ENCODE peak calls at places on chromosomes 7 and 10, in eight cellular contexts. I is GM13976; D is cardiac muscle cell; U is sciatic nerve; Y is ACHN; K is H1; S is IMR-90; Z is effector memory CD8-positive, alpha-beta T cell. V is an unnamed sample.

GRCh38 chr7:93160410-93160809 is 12.2 kb upstream of the SAMD9L start:
- DNase-seq in I (no peak), D (no peak), U (no peak), Y (no peak), K (no peak), S (peak), Z (no peak), V (no peak)

GRCh38 chr10:31820096-31820495 is 108.5 kb downstream of the ARHGAP12 start:
- DNase-seq in I (no peak), D (no peak), U (no peak), Y (no peak), K (no peak), S (no peak), Z (no peak), V (no peak)

GRCh38 chr7:117621075-117621474 is 141.2 kb downstream of the CFTR start:
- DNase-seq in I (no peak), D (no peak), U (no peak), Y (no peak), K (no peak), S (peak), Z (no peak), V (no peak)

GRCh38 chr7:135508853-135509588 is 881 bp downstream of the CNOT4 start:
- DNase-seq in I (peak), D (peak), U (no peak), Y (peak), K (no peak), S (peak), Z (peak), V (peak)

GRCh38 chr7:157445956-157446295 is 109.1 kb downstream of the DNAJB6 start:
- DNase-seq in I (no peak), D (no peak), U (peak), Y (no peak), K (no peak), S (no peak), Z (no peak), V (no peak)

GRCh38 chr10:77881222-77881621 is 45.3 kb downstream of the DLG5 start:
- DNase-seq in I (no peak), D (no peak), U (no peak), Y (no peak), K (no peak), S (no peak), Z (no peak), V (no peak)

GRCh38 chr10:132508497-132509443 is 28.8 kb upstream of the INPP5A start:
- DNase-seq in I (peak), D (no peak), U (peak), Y (no peak), K (no peak), S (no peak), Z (no peak), V (no peak)

GRCh38 chr7:82335927-82336326 is 107.7 kb downstream of the CACNA2D1 start:
- DNase-seq in I (no peak), D (peak), U (no peak), Y (peak), K (no peak), S (peak), Z (no peak), V (no peak)

GRCh38 chr7:101108330-101108857 is 18.5 kb upstream of the SERPINE1 start:
- DNase-seq in I (peak), D (no peak), U (no peak), Y (peak), K (no peak), S (no peak), Z (no peak), V (no peak)

GRCh38 chr7:46886669-46887374 is 695.1 kb downstream of the TNS3 start:
- DNase-seq in I (no peak), D (no peak), U (no peak), Y (no peak), K (no peak), S (no peak), Z (no peak), V (no peak)

GRCh38 chr7:140707132-140707531 is 10.6 kb downstream of the NDUFB2 start:
- DNase-seq in I (no peak), D (no peak), U (no peak), Y (no peak), K (no peak), S (no peak), Z (no peak), V (no peak)

GRCh38 chr10:74213571-74214162 is 62.6 kb downstream of the ADK start:
- DNase-seq in I (peak), D (peak), U (no peak), Y (peak), K (no peak), S (peak), Z (peak), V (peak)

GRCh38 chr7:102066476-102066875 is 220.2 kb upstream of the SH2B2 start:
- DNase-seq in I (no peak), D (no peak), U (no peak), Y (no peak), K (no peak), S (no peak), Z (no peak), V (no peak)

GRCh38 chr10:72688208-72688651 is 3.7 kb upstream of the MCU start:
- DNase-seq in I (no peak), D (no peak), U (no peak), Y (peak), K (no peak), S (peak), Z (no peak), V (no peak)

GRCh38 chr7:81769891-81770818 is at the start of gene HGF:
- DNase-seq in I (no peak), D (peak), U (peak), Y (peak), K (no peak), S (peak), Z (no peak), V (no peak)

GRCh38 chr10:12608761-12609160 is 259.4 kb downstream of the CAMK1D start:
- DNase-seq in I (no peak), D (no peak), U (no peak), Y (no peak), K (no peak), S (no peak), Z (no peak), V (no peak)

GRCh38 chr10:56068040-56068439 is 293.0 kb downstream of the ZWINT start:
- DNase-seq in I (no peak), D (no peak), U (no peak), Y (no peak), K (no peak), S (no peak), Z (no peak), V (no peak)

GRCh38 chr10:88281592-88282268 is 301.4 kb downstream of the RNLS start:
- DNase-seq in I (no peak), D (no peak), U (no peak), Y (peak), K (no peak), S (peak), Z (no peak), V (no peak)

GRCh38 chr7:41336981-41337380 is 365.9 kb downstream of the INHBA start:
- DNase-seq in I (no peak), D (no peak), U (no peak), Y (no peak), K (no peak), S (peak), Z (no peak), V (no peak)

GRCh38 chr7:33774762-33775523 is 130.4 kb upstream of the BMPER start:
- DNase-seq in I (no peak), D (peak), U (peak), Y (no peak), K (no peak), S (peak), Z (no peak), V (no peak)

GRCh38 chr7:150945171-150945852 is 32.8 kb downstream of the KCNH2 start:
- DNase-seq in I (no peak), D (no peak), U (peak), Y (no peak), K (no peak), S (no peak), Z (no peak), V (no peak)

GRCh38 chr7:43648725-43649406 is 66.0 kb downstream of the STK17A start:
- DNase-seq in I (peak), D (no peak), U (no peak), Y (peak), K (no peak), S (peak), Z (peak), V (peak)

GRCh38 chr7:22442887-22443369 is 57.1 kb downstream of the STEAP1B start:
- DNase-seq in I (no peak), D (no peak), U (no peak), Y (no peak), K (no peak), S (no peak), Z (no peak), V (no peak)

GRCh38 chr10:14056545-14057332 is 274.0 kb downstream of the FRMD4A start:
- DNase-seq in I (no peak), D (no peak), U (no peak), Y (no peak), K (peak), S (peak), Z (no peak), V (no peak)

GRCh38 chr7:132214452-132214851 is 361.8 kb downstream of the PLXNA4 start:
- DNase-seq in I (no peak), D (no peak), U (no peak), Y (no peak), K (no peak), S (no peak), Z (no peak), V (no peak)

GRCh38 chr7:40571796-40572195 is 437.0 kb downstream of the SUGCT start:
- DNase-seq in I (no peak), D (peak), U (no peak), Y (no peak), K (no peak), S (peak), Z (no peak), V (no peak)

GRCh38 chr10:102775973-102776669 is 32.4 kb downstream of the WBP1L start:
- DNase-seq in I (no peak), D (peak), U (peak), Y (no peak), K (no peak), S (peak), Z (no peak), V (peak)

GRCh38 chr7:23276381-23276780 is 22.8 kb upstream of the MALSU1 start:
- DNase-seq in I (no peak), D (no peak), U (no peak), Y (no peak), K (peak), S (no peak), Z (no peak), V (no peak)

GRCh38 chr10:28432210-28432676 is 100.7 kb upstream of the WAC start:
- DNase-seq in I (peak), D (peak), U (peak), Y (peak), K (peak), S (peak), Z (peak), V (peak)

GRCh38 chr10:98332623-98333269 is 64.8 kb upstream of the LOXL4 start:
- DNase-seq in I (no peak), D (no peak), U (no peak), Y (no peak), K (no peak), S (peak), Z (no peak), V (no peak)

GRCh38 chr7:73828107-73828803 is 2.5 kb upstream of the CLDN4 start:
- DNase-seq in I (peak), D (no peak), U (no peak), Y (peak), K (no peak), S (peak), Z (no peak), V (no peak)

GRCh38 chr7:80087051-80087767 is 47.4 kb upstream of the GNAI1 start:
- DNase-seq in I (no peak), D (no peak), U (no peak), Y (no peak), K (no peak), S (peak), Z (no peak), V (no peak)

GRCh38 chr10:122352817-122353525 is 21.5 kb upstream of the PLEKHA1 start:
- DNase-seq in I (no peak), D (no peak), U (no peak), Y (no peak), K (no peak), S (no peak), Z (no peak), V (no peak)

GRCh38 chr10:71893920-71894319 is 42.9 kb upstream of the PSAP start:
- DNase-seq in I (no peak), D (no peak), U (no peak), Y (no peak), K (no peak), S (no peak), Z (no peak), V (no peak)

GRCh38 chr10:37752309-37752875 is 105.0 kb downstream of the ZNF248 start:
- DNase-seq in I (no peak), D (no peak), U (no peak), Y (no peak), K (no peak), S (no peak), Z (no peak), V (no peak)

GRCh38 chr7:150668472-150668911 is 17.0 kb upstream of the GIMAP2 start:
- DNase-seq in I (peak), D (no peak), U (no peak), Y (no peak), K (no peak), S (no peak), Z (peak), V (peak)

GRCh38 chr7:17297243-17297642 is 1.2 kb upstream of the AHR start:
- DNase-seq in I (no peak), D (no peak), U (no peak), Y (peak), K (no peak), S (no peak), Z (no peak), V (no peak)

GRCh38 chr10:43955002-43955596 is 306.4 kb upstream of the ZNF32 start:
- DNase-seq in I (no peak), D (no peak), U (no peak), Y (no peak), K (no peak), S (no peak), Z (no peak), V (no peak)

V was measured in central memory CD4-positive, alpha-beta T cell.